ENCODE peak calls at places on chromosomes 5 and 9, in six cellular contexts. H is heart left ventricle, V is suprapubic skin, K is breast epithelium, F is H54, Z is gastrocnemius medialis. Q is an unnamed sample.

GRCh38 chr5:40410231-40410861 is 269.4 kb upstream of the PTGER4 start:
- DNase-seq in H (peak), V (no peak), K (no peak), F (peak), Z (no peak), Q (no peak)

GRCh38 chr5:69136296-69136695 is 30.7 kb upstream of the CCNB1 start:
- DNase-seq in H (no peak), V (no peak), K (no peak), F (no peak), Z (no peak), Q (no peak)

GRCh38 chr9:127128341-127129072 is 6.1 kb upstream of the ANGPTL2 start:
- DNase-seq in H (peak), V (peak), K (no peak), F (no peak), Z (peak), Q (no peak)

GRCh38 chr9:108743426-108743825 is 112.4 kb downstream of the ACTL7B start:
- DNase-seq in H (no peak), V (no peak), K (no peak), F (no peak), Z (no peak), Q (no peak)

GRCh38 chr9:21996438-21996837 is 1.8 kb downstream of the CDKN2B-AS1 start:
- DNase-seq in H (no peak), V (no peak), K (no peak), F (no peak), Z (no peak), Q (no peak)

GRCh38 chr5:1174122-1174936 is 27.1 kb upstream of the SLC6A19 start:
- DNase-seq in H (peak), V (no peak), K (no peak), F (peak), Z (peak), Q (no peak)

GRCh38 chr9:37002413-37003217 is 31.5 kb downstream of the PAX5 start:
- DNase-seq in H (no peak), V (peak), K (no peak), F (no peak), Z (no peak), Q (no peak)

GRCh38 chr5:57442080-57442839 is 40.4 kb downstream of the ACTBL2 start:
- DNase-seq in H (no peak), V (no peak), K (peak), F (peak), Z (peak), Q (no peak)

GRCh38 chr5:1649554-1649953 is 125.8 kb upstream of the LPCAT1 start:
- DNase-seq in H (no peak), V (no peak), K (no peak), F (no peak), Z (no peak), Q (no peak)

GRCh38 chr5:179142434-179143198 is 82.4 kb downstream of the ZNF354C start:
- DNase-seq in H (no peak), V (no peak), K (no peak), F (peak), Z (no peak), Q (no peak)

GRCh38 chr5:54257366-54258118 is 52.8 kb downstream of the ARL15 start:
- DNase-seq in H (no peak), V (no peak), K (no peak), F (no peak), Z (no peak), Q (no peak)

GRCh38 chr5:56432326-56432725 is 199.2 kb upstream of the ANKRD55 start:
- DNase-seq in H (no peak), V (no peak), K (no peak), F (no peak), Z (no peak), Q (no peak)

GRCh38 chr5:119926301-119926700 is 296.9 kb downstream of the FAM170A start:
- DNase-seq in H (no peak), V (no peak), K (no peak), F (no peak), Z (no peak), Q (no peak)

GRCh38 chr5:143002459-143003327 is 232.5 kb downstream of the ARHGAP26 start:
- DNase-seq in H (no peak), V (no peak), K (no peak), F (no peak), Z (no peak), Q (no peak)

GRCh38 chr5:63263409-63263808 is 684.8 kb downstream of the LRRC70 start:
- DNase-seq in H (no peak), V (no peak), K (no peak), F (no peak), Z (no peak), Q (no peak)

GRCh38 chr9:136497916-136498695 is 15.3 kb upstream of the SEC16A start:
- DNase-seq in H (no peak), V (no peak), K (no peak), F (no peak), Z (no peak), Q (no peak)

GRCh38 chr9:96166981-96167380 is 135.0 kb downstream of the HSD17B3 start:
- DNase-seq in H (no peak), V (no peak), K (no peak), F (no peak), Z (no peak), Q (no peak)

GRCh38 chr5:31664566-31664965 is 25.6 kb downstream of the PDZD2 start:
- DNase-seq in H (no peak), V (no peak), K (no peak), F (peak), Z (no peak), Q (no peak)

GRCh38 chr5:31121224-31121623 is 72.3 kb upstream of the CDH6 start:
- DNase-seq in H (no peak), V (no peak), K (no peak), F (no peak), Z (no peak), Q (no peak)

GRCh38 chr5:23466401-23466886 is 41.0 kb upstream of the PRDM9 start:
- DNase-seq in H (no peak), V (no peak), K (no peak), F (peak), Z (no peak), Q (no peak)

GRCh38 chr5:155008669-155009068 is 4.9 kb upstream of the KIF4B start:
- DNase-seq in H (no peak), V (no peak), K (no peak), F (no peak), Z (no peak), Q (no peak)

GRCh38 chr5:135462304-135462703 is 10.2 kb upstream of the TIFAB start:
- DNase-seq in H (no peak), V (peak), K (no peak), F (peak), Z (no peak), Q (no peak)

GRCh38 chr5:39517800-39518199 is 93.0 kb upstream of the DAB2 start:
- DNase-seq in H (no peak), V (no peak), K (no peak), F (peak), Z (no peak), Q (no peak)

GRCh38 chr5:1052641-1053390 is 44.2 kb downstream of the NKD2 start:
- DNase-seq in H (peak), V (no peak), K (peak), F (no peak), Z (no peak), Q (no peak)

GRCh38 chr5:172918421-172919371 is 40.5 kb upstream of the RPL26L1 start:
- DNase-seq in H (no peak), V (no peak), K (no peak), F (no peak), Z (no peak), Q (no peak)

GRCh38 chr9:124381073-124381945 is 33.9 kb downstream of the PSMB7 start:
- DNase-seq in H (no peak), V (no peak), K (no peak), F (no peak), Z (no peak), Q (no peak)

GRCh38 chr5:96219580-96220281 is 213.3 kb downstream of the PCSK1 start:
- DNase-seq in H (no peak), V (no peak), K (no peak), F (no peak), Z (no peak), Q (no peak)

GRCh38 chr9:68844623-68845612 is 139.9 kb downstream of the PIP5K1B start:
- DNase-seq in H (no peak), V (no peak), K (no peak), F (no peak), Z (no peak), Q (no peak)

GRCh38 chr5:180785151-180785781 is 17.3 kb downstream of the MGAT1 start:
- DNase-seq in H (no peak), V (no peak), K (no peak), F (no peak), Z (no peak), Q (peak)
- TF ChIP-seq POLR2A in H (no peak), V (peak), K (no peak), F (peak), Z (no peak), Q (no peak)

GRCh38 chr5:12661617-12662370 is 757.5 kb upstream of the CTNND2 start:
- DNase-seq in H (no peak), V (no peak), K (no peak), F (no peak), Z (no peak), Q (no peak)

GRCh38 chr5:12668564-12668963 is 764.3 kb upstream of the CTNND2 start:
- DNase-seq in H (no peak), V (no peak), K (no peak), F (no peak), Z (no peak), Q (no peak)

GRCh38 chr5:12658871-12659446 is 754.7 kb upstream of the CTNND2 start:
- DNase-seq in H (no peak), V (no peak), K (no peak), F (no peak), Z (no peak), Q (no peak)

GRCh38 chr5:12659675-12660074 is 755.4 kb upstream of the CTNND2 start:
- DNase-seq in H (no peak), V (no peak), K (no peak), F (no peak), Z (no peak), Q (no peak)

DNA sequence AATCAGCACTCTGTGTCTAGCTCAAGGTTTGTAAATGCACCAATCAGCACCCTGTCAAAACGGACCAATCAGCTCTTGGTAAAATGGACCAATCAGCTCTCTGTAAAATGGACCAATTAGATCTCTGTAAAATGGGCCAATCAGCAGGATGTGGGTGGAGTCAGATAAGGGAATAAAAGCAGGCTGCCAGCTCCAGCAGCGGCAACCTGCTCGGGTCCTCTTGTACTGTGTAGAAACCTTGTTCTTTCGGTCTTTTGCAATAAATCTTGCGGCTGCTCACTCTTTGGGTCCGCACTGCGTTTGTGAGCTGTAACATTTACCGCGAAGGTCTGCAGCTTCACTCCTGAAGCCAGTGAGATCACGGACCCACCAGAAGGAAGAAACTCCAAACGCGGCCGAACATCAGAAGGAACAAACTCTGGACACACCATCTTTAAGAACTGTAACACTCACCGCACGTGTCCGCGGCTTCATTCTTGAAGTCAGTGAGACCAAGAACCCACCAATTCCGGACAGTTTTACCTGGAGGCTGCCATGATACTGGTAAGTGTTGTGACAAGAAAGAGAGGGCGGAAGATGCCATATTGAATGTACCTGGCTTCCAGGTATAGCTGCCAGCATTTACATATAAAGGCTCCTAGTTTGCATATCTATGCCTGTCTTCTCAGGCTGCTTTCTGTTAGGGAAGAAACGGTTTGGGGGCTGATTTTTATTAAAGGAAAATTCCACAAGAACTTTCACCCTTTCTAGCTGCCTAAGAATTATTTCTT is 758.5 kb upstream of the CTNND2 start:
- DNase-seq in H (no peak), V (no peak), K (no peak), F (no peak), Z (no peak), Q (no peak)
- TF ChIP-seq POLR2A in H (no peak), V (no peak), K (no peak), F (no peak), Z (no peak), Q (no peak)

GRCh38 chr9:104747565-104748358 is at the start of gene NIPSNAP3A:
- DNase-seq in H (peak), V (peak), K (peak), F (peak), Z (peak), Q (no peak)
- TF ChIP-seq POLR2A in H (no peak), V (no peak), K (no peak), F (peak), Z (peak), Q (no peak)

GRCh38 chr9:120891255-120891954 is 14.4 kb upstream of the PHF19 start:
- DNase-seq in H (no peak), V (no peak), K (no peak), F (no peak), Z (no peak), Q (no peak)

GRCh38 chr9:120892177-120892747 is 15.3 kb upstream of the PHF19 start:
- DNase-seq in H (no peak), V (no peak), K (no peak), F (no peak), Z (no peak), Q (no peak)

GRCh38 chr9:120893917-120894316 is 16.9 kb upstream of the PHF19 start:
- DNase-seq in H (no peak), V (no peak), K (no peak), F (no peak), Z (no peak), Q (no peak)

GRCh38 chr9:120893585-120893857 is 16.5 kb upstream of the PHF19 start:
- DNase-seq in H (no peak), V (no peak), K (no peak), F (no peak), Z (no peak), Q (no peak)

DNA sequence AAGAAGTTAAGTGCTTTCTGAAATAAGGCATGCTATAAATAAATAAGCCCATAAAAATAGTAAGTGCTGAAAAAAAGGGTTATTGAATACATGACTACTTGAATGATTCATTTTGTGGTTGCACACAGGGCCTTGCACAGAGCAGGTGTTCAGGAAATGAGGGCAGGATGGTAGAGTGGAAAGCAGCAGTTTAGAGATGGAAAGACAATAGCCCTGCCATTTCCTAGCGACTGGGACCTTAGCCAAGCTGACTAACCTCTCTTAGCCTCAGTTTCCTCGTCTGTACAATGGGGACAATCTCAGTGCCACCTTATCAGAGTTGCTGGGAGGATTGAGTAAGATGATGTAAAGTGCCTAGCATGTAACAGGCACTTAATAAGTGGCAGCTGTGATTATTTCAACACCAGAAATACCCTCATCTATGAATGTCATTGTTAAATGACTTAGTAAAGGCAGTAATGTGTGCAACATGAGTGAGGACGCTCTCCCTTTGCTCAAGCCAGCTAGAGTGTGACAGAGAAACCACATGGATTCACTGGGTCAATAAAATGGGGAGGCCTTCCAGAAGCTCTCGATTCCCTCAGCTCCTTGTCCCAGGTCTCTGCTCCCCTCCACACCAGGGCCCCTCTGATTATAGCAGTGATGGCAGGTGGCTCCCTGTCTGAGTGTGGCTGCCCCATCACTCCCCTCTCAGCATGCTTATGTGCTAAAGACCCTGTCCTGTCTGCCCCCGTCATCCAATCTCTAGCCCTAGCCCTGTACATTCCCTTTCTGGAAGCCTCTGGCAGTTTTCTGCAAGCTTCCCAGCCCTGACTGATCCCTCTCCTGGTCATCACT is 16.0 kb upstream of the PHF19 start:
- DNase-seq in H (no peak), V (no peak), K (no peak), F (peak), Z (no peak), Q (no peak)
- TF ChIP-seq POLR2A in H (no peak), V (no peak), K (no peak), F (no peak), Z (no peak), Q (no peak)

GRCh38 chr5:150658699-150659265 is 2.3 kb upstream of the MYOZ3 start:
- DNase-seq in H (peak), V (no peak), K (no peak), F (no peak), Z (no peak), Q (no peak)

GRCh38 chr5:150655221-150655620 is 5.8 kb upstream of the MYOZ3 start:
- DNase-seq in H (no peak), V (no peak), K (no peak), F (no peak), Z (no peak), Q (no peak)

GRCh38 chr5:150658121-150658520 is 2.9 kb upstream of the MYOZ3 start:
- DNase-seq in H (no peak), V (peak), K (no peak), F (no peak), Z (no peak), Q (no peak)

GRCh38 chr5:150654181-150654580 is 6.9 kb upstream of the MYOZ3 start:
- DNase-seq in H (no peak), V (no peak), K (no peak), F (no peak), Z (no peak), Q (no peak)

DNA sequence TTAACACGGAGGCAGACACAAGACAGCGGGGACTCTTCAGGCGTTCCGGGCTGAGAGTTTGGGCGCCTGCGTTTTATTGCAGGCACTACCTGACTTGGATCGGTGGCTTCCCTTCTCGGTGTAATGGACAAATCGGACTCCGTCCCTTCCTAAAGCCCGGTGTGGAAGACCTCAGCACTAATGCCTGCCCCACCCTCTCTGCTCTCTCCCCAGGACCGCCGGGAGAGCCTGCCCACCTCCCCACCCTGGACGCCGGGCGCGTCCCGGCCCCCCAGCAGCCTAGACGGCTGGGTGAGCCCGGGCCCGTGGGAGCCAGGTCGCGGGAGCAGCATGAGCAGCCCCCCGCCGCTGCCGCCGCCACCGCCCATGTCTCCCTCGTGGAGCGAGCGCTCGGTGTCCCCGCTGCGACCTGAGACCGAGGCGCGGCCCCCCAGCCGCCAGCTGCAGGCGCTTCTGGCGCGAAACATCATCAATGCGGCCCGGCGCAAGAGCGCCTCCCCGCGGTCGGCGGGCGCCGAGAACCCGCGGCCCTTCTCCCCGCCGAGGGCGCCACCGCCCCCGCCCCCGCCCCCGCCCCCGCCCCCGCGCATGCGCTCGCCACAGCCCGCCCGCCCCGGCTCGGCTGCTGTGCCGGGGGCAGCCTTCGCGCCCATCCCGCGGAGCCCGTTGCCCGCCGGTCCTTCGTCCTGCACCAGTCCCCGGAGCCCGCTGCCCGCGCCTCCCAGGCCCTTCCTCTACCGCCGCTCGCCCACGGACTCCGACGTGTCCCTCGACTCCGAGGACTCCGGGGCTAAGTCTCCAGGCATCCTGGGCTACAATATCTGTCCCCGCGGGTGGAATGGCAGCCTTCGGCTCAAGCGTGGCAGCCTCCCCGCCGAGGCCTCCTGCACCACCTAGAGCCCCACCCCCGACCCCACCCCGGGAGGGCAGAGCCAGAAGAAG is 4.6 kb upstream of the MYOZ3 start:
- DNase-seq in H (peak), V (peak), K (no peak), F (no peak), Z (no peak), Q (no peak)
- TF ChIP-seq POLR2A in H (no peak), V (no peak), K (no peak), F (no peak), Z (peak), Q (no peak)

DNA sequence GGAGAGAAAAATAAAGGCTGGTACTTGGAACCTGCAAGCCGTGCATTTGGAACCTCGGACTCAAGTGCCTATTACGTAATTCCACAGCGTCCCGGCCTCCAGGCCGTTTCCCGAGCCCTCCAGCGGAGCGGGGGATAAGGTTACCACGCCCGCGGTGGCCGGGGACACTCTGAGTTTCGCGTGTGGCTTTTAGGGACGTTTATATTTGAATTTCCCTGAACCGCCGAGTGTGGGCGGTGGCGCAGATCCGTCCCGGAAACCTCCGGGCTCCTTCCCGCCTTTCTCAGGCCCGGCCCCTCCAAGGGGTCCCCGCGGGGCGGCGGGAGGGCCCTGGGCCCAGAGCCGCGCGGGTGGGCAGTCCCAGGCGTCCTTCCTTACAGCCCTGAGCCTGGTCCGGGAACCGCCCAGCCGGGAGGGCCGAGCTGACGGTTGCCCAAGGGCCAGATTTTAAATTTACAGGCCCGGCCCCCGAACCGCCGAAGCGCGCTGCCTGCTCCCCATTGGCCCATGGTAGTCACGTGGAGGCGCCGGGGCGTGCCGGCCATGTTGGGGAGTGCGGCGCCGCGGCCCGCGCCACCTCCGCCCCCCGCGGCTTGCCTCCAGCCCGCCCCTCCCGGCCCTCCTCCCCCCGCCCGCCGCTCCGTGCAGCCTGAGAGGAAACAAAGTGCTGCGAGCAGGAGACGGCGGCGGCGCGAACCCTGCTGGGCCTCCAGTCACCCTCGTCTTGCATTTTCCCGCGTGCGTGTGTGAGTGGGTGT is at the start of gene LMNB1:
- DNase-seq in H (peak), V (peak), K (peak), F (peak), Z (peak), Q (no peak)
- TF ChIP-seq POLR2A in H (no peak), V (peak), K (no peak), F (peak), Z (peak), Q (no peak)